ENCODE peak calls at places on chromosomes 12 and 14, in five cellular contexts. J is lower leg skin, O is fibroblast of mammary gland, B is dorsolateral prefrontal cortex, W is astrocyte of the cerebellum. C is an unnamed sample.

GRCh38 chr12:69239922-69240624 is 704 bp downstream of the CPSF6 start:
- DNase-seq in J (peak; percentile 25), O (no peak), B (peak; percentile 48), W (no peak), C (no peak)

GRCh38 chr12:52580496-52580895 is 6.9 kb upstream of the KRT74 start:
- DNase-seq in J (no peak), O (no peak), B (no peak), W (no peak), C (no peak)

GRCh38 chr14:32611752-32612151 is 282.7 kb downstream of the AKAP6 start:
- DNase-seq in J (no peak), O (peak; percentile 96), B (no peak), W (no peak), C (no peak)

GRCh38 chr12:79421236-79421740 is 269.5 kb downstream of the PAWR start:
- DNase-seq in J (no peak), O (no peak), B (no peak), W (no peak), C (no peak)

GRCh38 chr12:124915249-124916236 is 1.1 kb upstream of the UBC start:
- DNase-seq in J (peak; percentile 64), O (peak; percentile 35), B (no peak), W (no peak), C (no peak)

GRCh38 chr12:19150273-19150895 is 20.9 kb downstream of the PLEKHA5 start:
- DNase-seq in J (no peak), O (no peak), B (no peak), W (peak; percentile 34), C (no peak)

GRCh38 chr12:86710110-86710509 is 453.9 kb upstream of the MGAT4C start:
- DNase-seq in J (no peak), O (peak; percentile 50), B (no peak), W (no peak), C (no peak)

GRCh38 chr14:35068238-35069012 is 22.4 kb downstream of the FAM177A1 start:
- DNase-seq in J (no peak), O (peak; percentile 9), B (no peak), W (no peak), C (no peak)

GRCh38 chr14:41824441-41824840 is 217.8 kb downstream of the LRFN5 start:
- DNase-seq in J (no peak), O (no peak), B (no peak), W (no peak), C (no peak)

GRCh38 chr12:62817556-62818271 is 117.2 kb downstream of the PPM1H start:
- DNase-seq in J (no peak), O (peak; percentile 44), B (no peak), W (peak; percentile 88), C (no peak)

GRCh38 chr14:33611405-33612183 is 339.3 kb downstream of the EGLN3 start:
- DNase-seq in J (no peak), O (peak; percentile 35), B (no peak), W (no peak), C (no peak)

GRCh38 chr14:70755655-70756054 is 53.7 kb downstream of the MAP3K9 start:
- DNase-seq in J (no peak), O (no peak), B (no peak), W (no peak), C (no peak)

GRCh38 chr12:114685320-114685781 is 1.4 kb upstream of the TBX3 start:
- DNase-seq in J (no peak), O (no peak), B (no peak), W (no peak), C (no peak)

GRCh38 chr12:6936642-6937480 is 6.8 kb upstream of the RNU7-1 start:
- DNase-seq in J (no peak), O (no peak), B (no peak), W (no peak), C (no peak)

GRCh38 chr14:98120831-98121464 is 1151.0 kb downstream of the BCL11B start:
- DNase-seq in J (no peak), O (no peak), B (no peak), W (no peak), C (no peak)

GRCh38 chr12:58728397-58728796 is 191.9 kb downstream of the LRIG3 start:
- DNase-seq in J (no peak), O (peak; percentile 38), B (no peak), W (no peak), C (no peak)

GRCh38 chr14:82046512-82047226 is 513.0 kb upstream of the SEL1L start:
- DNase-seq in J (no peak), O (no peak), B (no peak), W (no peak), C (no peak)
- H3K4me3 ChIP-seq in J (no peak overlapping the region), O (no peak overlapping the region), B (no peak overlapping the region), W (no peak overlapping the region), C (no peak overlapping the region)

GRCh38 chr14:73233564-73233963 is 3.7 kb upstream of the PAPLN start:
- DNase-seq in J (no peak), O (no peak), B (no peak), W (no peak), C (no peak)

GRCh38 chr14:73234029-73234428 is 3.3 kb upstream of the PAPLN start:
- DNase-seq in J (no peak), O (no peak), B (no peak), W (no peak), C (no peak)

GRCh38 chr14:73232984-73233383 is 4.3 kb upstream of the PAPLN start:
- DNase-seq in J (no peak), O (peak; percentile 35), B (no peak), W (no peak), C (no peak)

GRCh38 chr14:73230051-73230450 is 7.3 kb upstream of the PAPLN start:
- DNase-seq in J (no peak), O (no peak), B (no peak), W (no peak), C (no peak)

GRCh38 chr14:73231874-73232851 is 5.1 kb upstream of the PAPLN start:
- DNase-seq in J (no peak), O (no peak), B (no peak), W (no peak), C (no peak)
- TF ChIP-seq CTCF in J (no peak), O (peak; percentile 16), B (no peak), W (peak; percentile 30), C (peak; percentile 18)

GRCh38 chr12:10747730-10748129 is 24.6 kb upstream of the YBX3 start:
- DNase-seq in J (no peak), O (no peak), B (no peak), W (no peak), C (no peak)

GRCh38 chr12:10750385-10750727 is 27.2 kb upstream of the YBX3 start:
- DNase-seq in J (no peak), O (no peak), B (no peak), W (no peak), C (no peak)

GRCh38 chr12:10753066-10753465 is 29.9 kb upstream of the YBX3 start:
- DNase-seq in J (no peak), O (peak; percentile 63), B (no peak), W (peak; percentile 13), C (no peak)

DNA sequence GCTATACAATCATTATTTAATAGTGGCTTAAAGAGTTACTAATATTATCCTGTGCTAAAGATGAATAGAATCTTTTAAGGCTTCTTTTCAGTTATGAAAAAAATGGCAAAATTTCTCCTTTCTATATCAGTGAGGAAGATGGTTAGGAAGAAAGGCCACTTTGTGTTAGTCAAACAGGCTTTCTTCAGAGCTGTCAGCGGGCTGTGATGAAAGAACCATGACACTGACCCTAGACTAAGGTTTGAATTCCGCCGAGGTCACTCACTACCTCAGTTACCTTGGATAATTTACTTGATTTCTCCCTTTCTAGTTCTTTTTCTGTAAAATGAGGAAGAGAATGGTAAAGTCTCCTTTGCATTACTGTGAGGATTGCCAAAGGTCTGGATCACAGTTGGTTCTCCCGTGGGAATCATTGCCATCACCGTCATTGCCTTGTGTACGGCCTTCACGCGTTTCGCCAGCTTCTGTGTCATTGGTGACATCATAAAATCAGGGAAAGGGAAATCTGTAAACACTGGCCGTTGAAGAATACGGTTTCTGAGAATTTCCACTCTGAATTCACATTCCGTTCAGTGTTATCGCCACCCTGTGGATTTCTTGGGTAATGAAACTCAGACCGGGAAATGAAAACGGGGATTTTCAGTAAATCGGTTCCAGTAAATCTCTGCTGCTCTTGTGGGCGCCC is 26.7 kb upstream of the YBX3 start:
- DNase-seq in J (peak; percentile 88), O (peak; percentile 98), B (peak; percentile 53), W (peak; percentile 92), C (peak; percentile 68)
- H3K4me3 ChIP-seq in J (no peak overlapping the region), O (peak overlapping the region; percentile 31), B (peak overlapping the region; percentile 65), W (peak overlapping the region; percentile 10), C (peak overlapping the region; percentile 8)

DNA sequence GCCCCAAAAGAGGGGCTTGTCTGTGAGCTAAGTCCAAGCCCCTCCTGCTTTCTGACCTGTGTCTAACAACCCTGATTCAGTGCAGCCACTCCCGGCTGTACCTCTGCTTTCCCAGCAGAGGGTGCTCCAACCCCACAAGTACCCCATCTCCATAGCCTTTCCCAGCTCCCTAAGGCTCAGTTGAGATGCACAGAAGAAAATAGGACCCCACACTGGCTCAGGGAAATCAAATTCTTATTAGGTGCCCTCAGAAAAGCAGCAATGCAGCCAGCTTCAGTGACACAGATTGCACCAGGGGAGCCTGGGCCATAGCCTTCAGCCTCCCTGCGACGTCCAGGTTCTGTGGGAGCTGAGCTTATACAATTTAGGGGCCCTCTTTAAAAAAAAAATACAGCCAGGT is 49.9 kb downstream of the LRRC74A start:
- DNase-seq in J (peak; percentile 56), O (peak; percentile 72), B (no peak), W (peak; percentile 55), C (peak; percentile 26)
- TF ChIP-seq CTCF in J (no peak), O (peak; percentile 98), B (peak; percentile 94), W (peak; percentile 96), C (peak; percentile 97)

DNA sequence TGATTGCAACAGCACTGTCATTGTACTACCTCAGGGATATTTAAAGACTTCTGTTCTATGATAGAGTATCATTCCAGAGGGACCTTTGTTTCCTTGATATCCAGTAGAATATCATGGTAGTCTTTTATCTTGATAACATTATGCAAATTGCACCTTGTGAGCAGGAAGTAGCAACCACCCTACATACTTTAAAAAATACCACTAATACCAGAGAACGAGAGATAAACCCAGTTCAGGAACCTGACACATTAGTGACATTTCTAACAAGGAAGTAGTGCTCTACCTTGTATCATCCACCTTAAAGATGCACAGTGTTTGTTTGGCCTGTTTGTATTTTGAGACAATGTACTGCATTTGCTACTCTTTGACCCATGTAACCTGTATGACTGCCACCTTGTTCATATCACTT is 8.8 kb upstream of the MAP4K5 start:
- DNase-seq in J (no peak), O (no peak), B (no peak), W (no peak), C (no peak)
- H3K4me3 ChIP-seq in J (no peak overlapping the region), O (no peak overlapping the region), B (no peak overlapping the region), W (no peak overlapping the region), C (no peak overlapping the region)

DNA sequence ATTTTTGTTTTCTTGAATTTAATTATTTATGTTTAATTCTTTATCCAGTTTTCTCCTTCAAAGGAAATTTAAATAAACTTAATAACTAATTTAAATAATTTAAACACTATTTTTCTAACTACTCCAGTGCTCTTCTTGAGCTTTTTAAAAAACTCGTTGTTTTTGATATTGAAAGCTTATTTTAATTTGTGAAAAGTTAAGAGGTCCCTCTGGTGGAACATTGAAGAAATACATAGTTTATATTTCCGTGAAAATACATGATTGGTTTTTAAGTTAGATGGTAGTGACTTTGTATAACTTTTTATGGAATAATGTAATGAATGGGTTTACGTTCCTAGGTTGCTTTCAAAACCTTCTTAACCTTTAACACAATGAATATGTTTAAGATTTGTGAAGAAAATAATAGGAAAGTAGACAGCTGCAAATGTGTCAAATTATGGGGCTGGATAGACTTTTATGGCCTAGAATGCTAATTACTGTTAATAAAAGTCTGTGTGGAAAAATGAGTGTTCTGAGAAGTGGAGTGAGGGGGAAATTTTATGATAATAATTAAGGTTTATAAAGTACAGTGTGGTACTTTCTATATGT is 45.9 kb upstream of the MSRB3 start:
- DNase-seq in J (no peak), O (peak; percentile 48), B (no peak), W (peak; percentile 18), C (no peak)
- TF ChIP-seq CTCF in J (no peak), O (peak; percentile 42), B (peak; percentile 46), W (no peak), C (peak; percentile 42)

C was measured in LNCaP clone FGC.